ENCODE peak calls at places on chromosomes 7 and 10, in four cellular contexts. M is HCT116, S is GM23338, U is K562. O is an unnamed sample. For H3K4me1, the result is how much of the 10 kb centered on the place peaks cover.

GRCh38 chr10:49144021-49144720 is 10.3 kb upstream of the FAM170B start:
- DNase-seq in U (no peak), M (no peak), S (no peak), O (no peak)

GRCh38 chr7:50687096-50687495 is 95.6 kb downstream of the GRB10 start:
- DNase-seq in U (no peak), M (no peak), S (no peak), O (no peak)

GRCh38 chr7:30173058-30173897 is 38.5 kb downstream of the MTURN start:
- DNase-seq in S (no peak), U (no peak), M (no peak), O (no peak)

GRCh38 chr10:14839305-14839695 is 1.2 kb downstream of the HSPA14 start:
- DNase-seq in S (peak), U (no peak), M (no peak), O (no peak)

GRCh38 chr7:156069897-156070296 is 257.6 kb upstream of the SHH start:
- DNase-seq in S (no peak), U (no peak), M (no peak), O (no peak)

GRCh38 chr7:124432009-124432578 is 333.5 kb downstream of the GPR37 start:
- DNase-seq in M (no peak), S (no peak), U (no peak), O (no peak)

GRCh38 chr7:4216016-4216415 is 466.1 kb upstream of the FOXK1 start:
- DNase-seq in S (no peak), M (no peak), U (no peak), O (no peak)

GRCh38 chr10:60706146-60706545 is 72.1 kb upstream of the CDK1 start:
- DNase-seq in U (no peak), M (no peak), S (no peak), O (no peak)

GRCh38 chr10:112525215-112525614 is 78.2 kb downstream of the VTI1A start:
- DNase-seq in S (no peak), M (peak), U (no peak), O (no peak)

GRCh38 chr7:142177869-142178268 is 66.4 kb downstream of the MGAM2 start:
- DNase-seq in S (no peak), M (no peak), U (no peak), O (no peak)

GRCh38 chr10:76868088-76868949 is 769.3 kb downstream of the KCNMA1 start:
- DNase-seq in U (no peak), S (no peak), M (no peak), O (no peak)

GRCh38 chr10:14089556-14090297 is 241.0 kb downstream of the FRMD4A start:
- DNase-seq in S (no peak), M (no peak), U (no peak), O (no peak)

GRCh38 chr10:133082685-133083421 is 4.9 kb upstream of the ADGRA1 start:
- DNase-seq in S (no peak), M (no peak), U (peak), O (no peak)

GRCh38 chr10:70925377-70926214 is 37.2 kb upstream of the PCBD1 start:
- DNase-seq in M (no peak), U (peak), S (peak), O (no peak)

GRCh38 chr10:78831457-78831856 is 237.3 kb upstream of the ZMIZ1 start:
- DNase-seq in U (no peak), S (no peak), M (no peak), O (no peak)

GRCh38 chr10:124486635-124487034 is 25.0 kb downstream of the LHPP start:
- DNase-seq in U (peak), S (no peak), M (no peak), O (no peak)

GRCh38 chr7:86833360-86833759 is 189.7 kb downstream of the GRM3 start:
- DNase-seq in U (no peak), M (no peak), S (no peak), O (no peak)

GRCh38 chr7:133196872-133197612 is 55.8 kb upstream of the EXOC4 start:
- DNase-seq in U (no peak), M (no peak), S (peak), O (no peak)

GRCh38 chr7:111437736-111438135 is 124.6 kb downstream of the IMMP2L start:
- DNase-seq in S (no peak), M (no peak), U (no peak), O (no peak)

GRCh38 chr10:79223346-79224048 is 123.8 kb upstream of the PPIF start:
- DNase-seq in M (no peak), S (peak), U (no peak), O (no peak)

GRCh38 chr10:81920213-81920829 is 45.3 kb downstream of the NRG3 start:
- DNase-seq in U (peak), S (peak), M (no peak), O (no peak)

GRCh38 chr10:95221124-95221523 is 27.1 kb downstream of the ACSM6 start:
- DNase-seq in U (no peak), M (no peak), S (peak), O (no peak)

GRCh38 chr10:13416760-13417159 is 68.7 kb upstream of the SEPHS1 start:
- DNase-seq in M (no peak), U (no peak), S (no peak), O (no peak)

GRCh38 chr10:6274040-6274439 is 71.3 kb downstream of the PFKFB3 start:
- DNase-seq in M (no peak), U (no peak), S (no peak), O (no peak)

GRCh38 chr10:110918269-110918632 is 729 bp downstream of the BBIP1 start:
- DNase-seq in M (peak), U (peak), S (peak), O (peak)

GRCh38 chr7:138188290-138188858 is 112.1 kb downstream of the AKR1D1 start:
- DNase-seq in M (no peak), U (no peak), S (no peak), O (no peak)

GRCh38 chr7:44977304-44977858 is 1.4 kb downstream of the MYO1G start:
- DNase-seq in U (no peak), S (no peak), M (no peak), O (no peak)

GRCh38 chr7:20330797-20331230 is at the start of gene ITGB8:
- DNase-seq in M (no peak), S (no peak), U (no peak), O (no peak)

GRCh38 chr10:84224411-84225028 is 824 bp downstream of the LRIT2 start:
- DNase-seq in S (peak), M (no peak), U (peak), O (no peak)

GRCh38 chr10:46092523-46093195 is 46.6 kb upstream of the MSMB start:
- DNase-seq in S (no peak), M (no peak), U (no peak), O (no peak)

GRCh38 chr10:30207485-30208052 is 141.5 kb downstream of the MTPAP start:
- DNase-seq in S (peak), M (no peak), U (no peak), O (no peak)

GRCh38 chr7:65554-65953 is 126.8 kb upstream of the FAM20C start:
- DNase-seq in U (no peak), S (no peak), M (no peak), O (no peak)

GRCh38 chr10:96524745-96525144 is 11.0 kb upstream of the TLL2 start:
- DNase-seq in S (no peak), U (no peak), M (no peak), O (no peak)

GRCh38 chr7:156168434-156168833 is 356.2 kb upstream of the SHH start:
- DNase-seq in M (no peak), U (no peak), S (no peak), O (no peak)

GRCh38 chr10:70840836-70841235 is 25.1 kb downstream of the SGPL1 start:
- DNase-seq in U (no peak), S (no peak), M (no peak), O (no peak)

GRCh38 chr7:155584763-155585531 is 38.6 kb upstream of the CNPY1 start:
- DNase-seq in S (no peak), M (no peak), U (peak), O (no peak)

GRCh38 chr7:31175672-31176071 is 123.6 kb downstream of the ADCYAP1R1 start:
- DNase-seq in M (no peak), S (peak), U (peak), O (no peak)

GRCh38 chr7:142338633-142339501 is 81.0 kb upstream of the PRSS58 start:
- DNase-seq in U (no peak), M (peak), S (peak), O (no peak)

GRCh38 chr10:103626178-103626577 is 132.7 kb downstream of the NEURL1 start:
- DNase-seq in U (no peak), S (no peak), M (no peak), O (no peak)

GRCh38 chr10:22252286-22252800 is 34.5 kb upstream of the EBLN1 start:
- DNase-seq in U (no peak), M (no peak), S (no peak), O (no peak)

DNA sequence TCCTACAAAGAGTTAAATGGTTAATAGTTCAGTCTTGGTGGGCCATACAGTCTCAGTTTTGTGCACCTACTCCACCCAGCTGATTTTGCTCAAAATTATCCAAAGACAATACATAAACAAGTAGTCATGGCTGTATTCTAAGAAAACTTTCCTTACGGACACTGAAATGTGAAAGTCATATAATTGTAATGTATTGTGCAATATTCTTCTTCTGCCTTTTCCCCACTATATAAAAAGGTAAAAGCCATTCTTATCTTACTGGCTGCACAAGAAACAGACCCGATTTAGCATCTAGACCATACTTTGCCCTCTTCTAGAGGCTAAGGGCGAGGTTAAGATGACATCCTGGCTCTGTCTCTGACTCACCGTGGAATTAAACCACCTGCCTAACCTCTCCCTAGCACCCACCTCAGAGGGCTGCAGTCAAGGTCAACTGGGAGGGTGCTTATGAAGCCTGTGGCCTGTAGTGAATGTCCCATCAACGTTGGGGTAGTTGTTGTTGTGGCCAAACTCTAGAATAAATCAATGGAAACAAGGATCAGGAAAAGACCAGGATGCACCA is 63.8 kb upstream of the DOCK1 start:
- DNase-seq in U (no peak), M (no peak), S (no peak), O (no peak)
- H3K27ac ChIP-seq in U (no peak), M (no peak), S (no peak), O (no peak)

GRCh38 chr7:94396606-94397005 is 1.9 kb downstream of the COL1A2 start:
- DNase-seq in S (no peak), M (no peak), U (no peak), O (no peak)

GRCh38 chr7:94396044-94396443 is 1.3 kb downstream of the COL1A2 start:
- DNase-seq in U (peak), S (no peak), M (no peak), O (no peak)

GRCh38 chr7:94394058-94394398 is 667 bp upstream of the COL1A2 start:
- DNase-seq in U (no peak), M (no peak), S (no peak), O (no peak)

GRCh38 chr7:94394399-94395140 is at the start of gene COL1A2:
- DNase-seq in S (peak), M (no peak), U (peak), O (no peak)

DNA sequence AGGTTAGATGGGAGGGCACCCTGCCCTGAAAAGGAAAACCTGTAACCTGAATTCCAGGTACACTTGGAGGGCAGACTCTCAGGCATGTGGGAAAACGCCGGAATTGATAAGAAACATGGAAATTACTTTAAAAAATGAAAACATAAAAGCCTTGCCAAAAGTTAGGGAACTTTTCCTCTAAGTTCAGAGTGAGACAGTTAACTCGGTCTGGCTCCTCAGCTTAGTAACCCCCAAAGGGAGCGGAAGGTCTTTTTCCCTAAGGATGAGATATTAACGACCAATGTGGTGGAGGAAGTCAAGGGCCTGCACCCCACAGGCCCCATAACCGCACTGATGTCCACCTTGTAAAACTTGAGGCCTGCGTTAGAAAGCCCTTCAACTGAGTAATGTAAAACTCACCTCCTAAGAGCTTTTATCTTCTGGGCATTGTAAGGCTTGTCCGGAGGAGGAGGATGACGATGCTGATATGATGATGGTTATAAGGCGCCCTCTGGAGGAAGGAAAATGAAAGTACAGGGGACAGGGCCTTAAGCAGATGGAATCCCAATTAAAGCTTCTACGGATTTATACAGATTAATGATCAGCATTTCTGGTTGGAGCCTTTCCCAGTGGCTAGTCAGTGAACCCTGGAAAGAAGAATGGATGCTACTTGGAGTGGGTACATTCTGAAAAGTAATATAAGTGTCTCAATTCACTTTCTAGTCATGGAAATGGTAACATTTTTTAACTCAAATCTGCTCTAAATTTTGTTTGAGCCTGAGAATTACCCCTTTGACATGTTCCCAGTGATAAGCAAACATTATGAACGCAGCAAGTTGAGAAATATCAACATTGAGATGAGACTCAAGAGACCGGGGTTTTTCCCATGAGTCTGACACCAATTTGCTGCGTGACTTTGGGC is 696 bp downstream of the COL1A2 start:
- DNase-seq in M (peak), U (peak), S (peak), O (peak)
- TF ChIP-seq REST in M (no peak), U (no peak), S (no peak), O (no peak)

DNA sequence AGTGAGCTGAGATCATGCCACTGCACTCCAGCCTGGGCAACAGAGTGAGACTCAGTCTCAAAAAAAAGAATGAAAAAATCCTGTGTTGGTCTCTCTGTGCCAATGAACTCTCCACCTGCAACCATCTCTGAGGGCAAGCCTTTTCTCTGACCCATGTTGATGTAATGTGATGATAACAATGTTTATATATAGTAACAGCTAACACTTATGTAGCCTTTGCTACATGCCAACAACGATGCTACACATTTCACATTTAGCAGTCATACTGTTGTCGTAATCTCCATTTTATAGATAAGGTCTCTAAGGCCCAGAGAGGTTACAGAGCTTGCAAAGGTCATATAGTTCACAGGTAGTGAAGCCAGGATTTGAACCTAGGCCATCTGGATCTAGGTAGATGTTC is 11.5 kb downstream of the COX15 start:
- DNase-seq in M (no peak), S (no peak), U (no peak), O (no peak)
- H3K4me1 ChIP-seq in M (under half), S (under half), U (under half), O (under half)

DNA sequence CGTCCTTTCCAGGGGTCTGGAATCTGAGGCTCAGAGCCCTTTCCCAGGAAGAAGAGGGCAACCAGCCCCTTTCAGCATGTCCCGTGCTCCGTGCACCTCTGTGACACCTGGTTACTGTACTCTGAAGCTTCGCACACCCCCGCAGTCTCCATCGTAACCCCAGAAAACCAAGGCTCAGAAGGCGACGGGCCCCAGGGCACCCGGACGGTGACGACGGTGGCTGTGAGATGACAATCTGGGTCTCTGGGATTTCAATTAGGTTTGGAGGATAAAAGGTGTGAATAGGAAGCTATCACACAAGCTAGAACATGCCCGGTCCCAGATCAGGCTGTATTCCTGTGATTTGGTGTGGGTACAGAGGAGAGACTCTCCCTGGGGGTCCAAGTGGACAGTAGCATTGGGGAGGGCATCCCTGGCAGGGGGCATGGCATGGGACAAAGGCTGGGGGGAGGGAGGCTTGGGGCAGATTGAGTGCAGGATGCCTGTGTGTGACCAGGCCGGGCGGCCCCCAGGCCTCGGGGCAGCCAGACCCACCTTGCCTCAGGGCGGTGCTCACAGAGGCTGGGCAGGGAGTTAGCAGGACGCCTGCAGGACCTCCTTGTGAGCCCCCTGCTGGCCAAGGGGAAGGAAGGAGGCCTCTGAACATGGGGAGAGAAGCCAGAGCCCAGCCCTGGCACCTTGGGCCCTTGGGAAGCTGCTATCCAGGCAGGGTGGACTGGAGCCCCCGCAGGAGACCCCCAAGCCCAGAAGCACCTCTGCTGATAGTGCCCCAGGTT is 23.4 kb upstream of the PSMG3 start:
- DNase-seq in U (peak), S (no peak), M (no peak), O (no peak)
- H3K27ac ChIP-seq in U (no peak), S (no peak), M (no peak), O (no peak)

GRCh38 chr10:92688927-92689662 is 660 bp upstream of the HHEX start:
- DNase-seq in S (peak), U (peak), M (no peak), O (no peak)

GRCh38 chr10:92691042-92691590 is 1.4 kb downstream of the HHEX start:
- DNase-seq in S (peak), M (no peak), U (no peak), O (no peak)

GRCh38 chr10:92690211-92691041 is 671 bp downstream of the HHEX start:
- DNase-seq in S (peak), M (peak), U (peak), O (no peak)

GRCh38 chr10:92688573-92688926 is 1.2 kb upstream of the HHEX start:
- DNase-seq in S (no peak), M (no peak), U (no peak), O (no peak)

GRCh38 chr10:92689663-92690210 is at the start of gene HHEX:
- DNase-seq in S (no peak), U (peak), M (peak), O (no peak)
- TF ChIP-seq REST in S (no peak), U (no peak), M (no peak), O (no peak)

GRCh38 chr7:47497367-47498096 is 84.4 kb downstream of the TNS3 start:
- DNase-seq in S (no peak), U (no peak), M (no peak), O (no peak)

GRCh38 chr7:47495269-47495875 is 86.5 kb downstream of the TNS3 start:
- DNase-seq in S (no peak), M (no peak), U (no peak), O (no peak)

GRCh38 chr7:47496666-47497065 is 85.2 kb downstream of the TNS3 start:
- DNase-seq in S (no peak), M (no peak), U (no peak), O (no peak)

GRCh38 chr7:47493971-47494370 is 87.9 kb downstream of the TNS3 start:
- DNase-seq in S (no peak), M (no peak), U (no peak), O (no peak)

GRCh38 chr7:47496064-47496665 is 85.7 kb downstream of the TNS3 start:
- DNase-seq in S (no peak), U (no peak), M (no peak), O (no peak)
- H3K4me1 ChIP-seq in S (under half), U (under half), M (under half), O (half or more)

GRCh38 chr10:873020-873419 is 58.5 kb downstream of the LARP4B start:
- DNase-seq in S (no peak), U (no peak), M (no peak), O (no peak)

GRCh38 chr10:867807-868206 is 63.7 kb downstream of the LARP4B start:
- DNase-seq in S (no peak), M (no peak), U (no peak), O (no peak)

GRCh38 chr10:870564-871166 is 60.8 kb downstream of the LARP4B start:
- DNase-seq in M (no peak), S (no peak), U (no peak), O (no peak)

GRCh38 chr10:869171-869570 is 62.3 kb downstream of the LARP4B start:
- DNase-seq in S (no peak), M (no peak), U (no peak), O (no peak)

DNA sequence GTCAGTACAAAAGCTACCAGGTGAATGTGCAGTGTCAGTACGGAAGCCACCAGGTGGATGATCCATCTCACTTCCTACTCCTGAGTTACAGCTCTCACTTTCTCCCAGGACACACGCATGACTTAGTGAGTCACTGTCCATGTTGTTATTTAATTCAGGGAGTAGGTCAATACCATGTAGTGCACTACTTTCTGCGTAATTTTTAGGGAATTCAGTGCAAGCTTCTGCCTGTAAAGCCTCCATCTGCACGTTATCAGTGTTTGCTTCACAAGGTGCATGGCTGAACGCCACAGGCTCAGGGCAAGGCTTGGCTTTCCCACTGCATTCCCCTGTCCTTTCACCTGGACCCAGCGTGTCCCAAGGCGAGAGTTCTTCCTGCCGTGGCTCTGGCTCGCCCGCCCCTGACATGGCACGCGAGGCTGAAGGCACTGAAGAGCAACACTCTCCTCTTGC is 59.5 kb downstream of the LARP4B start:
- DNase-seq in S (no peak), U (no peak), M (no peak), O (no peak)
- H3K27ac ChIP-seq in S (no peak), U (no peak), M (no peak), O (no peak)